ENCODE peak calls at places on chromosomes 16 and 17, in five cellular contexts. C is naive thymus-derived CD4-positive, alpha-beta T cell; N is foreskin fibroblast; Y is kidney; T is fibroblast of the aortic adventitia. E is an unnamed sample.

GRCh38 chr17:44557653-44558285 is 485 bp downstream of the FZD2 start:
- DNase-seq in C (peak; percentile 28), N (peak; percentile 82), Y (peak; percentile 82), T (peak; percentile 66), E (peak; percentile 70)

GRCh38 chr16:49275870-49276269 is 5.8 kb downstream of the CBLN1 start:
- DNase-seq in C (no peak), N (no peak), Y (no peak), T (no peak), E (peak; percentile 27)

GRCh38 chr16:57306676-57307341 is 22.3 kb upstream of the PLLP start:
- DNase-seq in C (no peak), N (no peak), Y (no peak), T (no peak), E (no peak)

GRCh38 chr16:86960266-86960665 is 356.9 kb downstream of the C16orf95 start:
- DNase-seq in C (no peak), N (peak; percentile 11), Y (peak; percentile 15), T (no peak), E (no peak)

GRCh38 chr17:61260061-61260797 is 139.4 kb upstream of the TBX2 start:
- DNase-seq in C (no peak), N (peak; percentile 76), Y (no peak), T (peak; percentile 59), E (no peak)

GRCh38 chr17:19288453-19288852 is 51.3 kb downstream of the EPN2 start:
- DNase-seq in C (no peak), N (no peak), Y (no peak), T (no peak), E (peak; percentile 85)

GRCh38 chr17:74631468-74632195 is 8.1 kb upstream of the CD300E start:
- DNase-seq in C (no peak), N (peak; percentile 21), Y (no peak), T (peak; percentile 31), E (peak; percentile 38)

GRCh38 chr16:81524382-81524781 is 79.8 kb downstream of the CMIP start:
- DNase-seq in C (no peak), N (no peak), Y (no peak), T (no peak), E (no peak)

GRCh38 chr17:81071761-81072741 is 37.1 kb downstream of the BAIAP2 start:
- DNase-seq in C (no peak), N (no peak), Y (peak; percentile 94), T (no peak), E (no peak)

GRCh38 chr17:63702223-63702577 is 2.3 kb upstream of the LIMD2 start:
- DNase-seq in C (no peak), N (no peak), Y (peak; percentile 76), T (no peak), E (peak; percentile 56)

GRCh38 chr17:55167024-55167721 is 97.6 kb upstream of the HLF start:
- DNase-seq in C (no peak), N (no peak), Y (no peak), T (no peak), E (no peak)

GRCh38 chr17:40695874-40696472 is 7.6 kb downstream of the KRT24 start:
- DNase-seq in C (no peak), N (no peak), Y (no peak), T (no peak), E (no peak)

GRCh38 chr16:83899272-83899897 is 470 bp downstream of the MLYCD start:
- DNase-seq in C (peak; percentile 23), N (peak; percentile 76), Y (peak; percentile 87), T (peak; percentile 56), E (peak; percentile 81)

GRCh38 chr16:21156767-21157467 is 1.6 kb upstream of the LDAF1 start:
- DNase-seq in C (no peak), N (peak; percentile 86), Y (no peak), T (peak; percentile 94), E (peak; percentile 75)

GRCh38 chr16:54926166-54926838 is 4.4 kb upstream of the IRX5 start:
- DNase-seq in C (no peak), N (peak; percentile 76), Y (no peak), T (peak; percentile 65), E (no peak)

GRCh38 chr17:70078994-70079531 is 4.0 kb downstream of the KCNJ16 start:
- DNase-seq in C (no peak), N (no peak), Y (no peak), T (peak; percentile 29), E (no peak)

GRCh38 chr17:49224997-49225337 is 5.6 kb downstream of the PHOSPHO1 start:
- DNase-seq in C (no peak), N (no peak), Y (peak; percentile 73), T (no peak), E (no peak)

GRCh38 chr17:45686250-45686649 is 97.9 kb upstream of the CRHR1 start:
- DNase-seq in C (no peak), N (no peak), Y (no peak), T (no peak), E (no peak)

GRCh38 chr16:1975432-1976215 is 3.8 kb downstream of the TBL3 start:
- DNase-seq in C (no peak), N (no peak), Y (peak; percentile 75), T (no peak), E (no peak)

GRCh38 chr17:78179372-78179771 is 7.5 kb downstream of the TK1 start:
- DNase-seq in C (no peak), N (peak; percentile 71), Y (peak; percentile 91), T (no peak), E (no peak)

GRCh38 chr17:382644-383533 is 30.3 kb upstream of the RPH3AL start:
- DNase-seq in C (no peak), N (peak; percentile 67), Y (no peak), T (peak; percentile 32), E (peak; percentile 85)

GRCh38 chr16:48193846-48194245 is 38.1 kb upstream of the ABCC12 start:
- DNase-seq in C (no peak), N (no peak), Y (no peak), T (no peak), E (no peak)

GRCh38 chr17:7440823-7441174 is 1.5 kb downstream of the FGF11 start:
- DNase-seq in C (no peak), N (peak; percentile 58), Y (peak; percentile 80), T (peak; percentile 22), E (peak; percentile 86)

GRCh38 chr16:64061621-64062020 is 1060.2 kb downstream of the CDH11 start:
- DNase-seq in C (no peak), N (no peak), Y (no peak), T (no peak), E (no peak)

GRCh38 chr16:85138825-85139627 is 26.8 kb upstream of the CIBAR2 start:
- DNase-seq in C (no peak), N (no peak), Y (no peak), T (no peak), E (no peak)

GRCh38 chr16:528111-529011 is 849 bp downstream of the CAPN15 start:
- DNase-seq in C (peak; percentile 30), N (peak; percentile 90), Y (no peak), T (peak; percentile 66), E (peak; percentile 84)

GRCh38 chr17:49456172-49456965 is 38.7 kb upstream of the NGFR start:
- DNase-seq in C (no peak), N (peak; percentile 92), Y (no peak), T (peak; percentile 81), E (no peak)

GRCh38 chr16:83418565-83418964 is 389.2 kb upstream of the HSBP1 start:
- DNase-seq in C (no peak), N (no peak), Y (no peak), T (no peak), E (no peak)

GRCh38 chr17:77571562-77571981 is 386.9 kb upstream of the TNRC6C start:
- DNase-seq in C (peak; percentile 41), N (peak; percentile 54), Y (no peak), T (peak; percentile 48), E (peak; percentile 53)

GRCh38 chr16:27698266-27698665 is 148.3 kb downstream of the KATNIP start:
- DNase-seq in C (no peak), N (no peak), Y (peak; percentile 27), T (no peak), E (peak; percentile 87)

DNA sequence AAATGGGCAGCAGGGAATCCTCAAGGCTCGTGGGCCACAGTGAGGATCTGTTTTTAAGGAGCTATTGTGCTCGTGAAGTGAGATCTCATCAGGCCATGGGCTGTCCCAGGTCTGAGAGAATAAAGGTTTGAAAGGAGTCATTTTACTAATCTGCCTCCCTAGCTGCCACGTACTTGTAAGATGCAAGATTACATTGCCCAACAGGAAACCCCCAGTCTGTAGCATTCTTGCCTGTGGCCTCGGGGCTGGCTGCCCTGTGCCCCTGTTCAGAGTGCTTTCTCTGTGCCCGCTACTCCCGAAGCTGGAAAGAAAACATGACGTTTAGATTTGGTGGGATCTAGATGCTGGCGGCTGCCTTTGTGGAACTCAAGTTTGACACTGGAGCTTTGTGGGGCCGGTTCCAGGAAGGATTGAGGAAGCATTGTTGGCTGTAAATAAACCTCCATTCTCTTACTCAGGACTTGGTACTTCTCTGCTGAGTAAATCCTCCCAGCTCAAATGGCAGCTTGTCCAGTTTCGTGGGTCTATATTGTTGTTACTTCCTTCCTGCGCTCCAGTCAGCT is 21.2 kb downstream of the SAP30BP start:
- DNase-seq in C (no peak), N (no peak), Y (peak; percentile 32), T (peak; percentile 25), E (no peak)
- H3K4me3 ChIP-seq in C (no peak overlapping the region), N (no peak overlapping the region), Y (no peak overlapping the region), T (no peak overlapping the region), E (no peak overlapping the region)

GRCh38 chr17:50836826-50837225 is 1.4 kb downstream of the WFIKKN2 start:
- DNase-seq in C (no peak), N (no peak), Y (peak; percentile 39), T (no peak), E (no peak)

GRCh38 chr17:50835563-50836231 is at the start of gene WFIKKN2:
- DNase-seq in C (no peak), N (no peak), Y (peak; percentile 67), T (no peak), E (peak; percentile 74)

GRCh38 chr17:50834126-50834785 is 1.1 kb upstream of the WFIKKN2 start:
- DNase-seq in C (no peak), N (no peak), Y (no peak), T (no peak), E (no peak)

GRCh38 chr17:50833396-50834125 is 1.8 kb upstream of the WFIKKN2 start:
- DNase-seq in C (no peak), N (no peak), Y (peak; percentile 77), T (no peak), E (peak; percentile 51)

GRCh38 chr17:50834786-50835562 is 412 bp upstream of the WFIKKN2 start:
- DNase-seq in C (no peak), N (peak; percentile 32), Y (peak; percentile 75), T (peak; percentile 48), E (peak; percentile 75)
- H3K4me3 ChIP-seq in C (no peak overlapping the region), N (no peak overlapping the region), Y (peak overlapping the region; percentile 53), T (no peak overlapping the region), E (no peak overlapping the region)

GRCh38 chr17:3588104-3588503 is 21.1 kb downstream of the TRPV1 start:
- DNase-seq in C (no peak), N (no peak), Y (peak; percentile 43), T (no peak), E (no peak)
- H3K4me3 ChIP-seq in C (no peak overlapping the region), N (no peak overlapping the region), Y (no peak overlapping the region), T (no peak overlapping the region), E (no peak overlapping the region)

GRCh38 chr16:88428616-88429386 is 24.3 kb upstream of the ZFPM1 start:
- DNase-seq in C (no peak), N (no peak), Y (no peak), T (no peak), E (peak; percentile 65)
- H3K4me3 ChIP-seq in C (no peak overlapping the region), N (no peak overlapping the region), Y (no peak overlapping the region), T (no peak overlapping the region), E (no peak overlapping the region)

GRCh38 chr16:89668790-89669158 is 11.1 kb downstream of the SPATA33 start:
- DNase-seq in C (no peak), N (no peak), Y (no peak), T (no peak), E (no peak)
- H3K4me3 ChIP-seq in C (no peak overlapping the region), N (no peak overlapping the region), Y (peak overlapping the region; percentile 44), T (no peak overlapping the region), E (no peak overlapping the region)

E was measured in H7.